ENCODE peak calls at places on chromosome 13, in nine cellular contexts. P is endodermal cell, L is GM23248, Y is endothelial cell of umbilical vein, S is breast epithelium, Z is cardiac muscle cell, R is choroid plexus epithelial cell, M is tibial nerve, E is dorsolateral prefrontal cortex. D is an unnamed sample.

GRCh38 chr13:109744512-109745051 is 41.8 kb downstream of the IRS2 start:
- DNase-seq in P (peak), L (no peak), Y (no peak), S (no peak), Z (no peak), R (peak), M (no peak), E (no peak), D (no peak)

GRCh38 chr13:71525004-71525403 is 342.0 kb downstream of the DACH1 start:
- DNase-seq in P (no peak), L (no peak), Y (no peak), S (no peak), Z (no peak), R (no peak), M (no peak), E (no peak), D (no peak)

GRCh38 chr13:71785361-71785760 is 81.6 kb downstream of the DACH1 start:
- DNase-seq in P (no peak), L (no peak), Y (no peak), S (no peak), Z (no peak), R (no peak), M (no peak), E (no peak), D (no peak)

GRCh38 chr13:31409678-31410356 is 210.0 kb downstream of the B3GLCT start:
- DNase-seq in P (no peak), L (peak), Y (no peak), S (no peak), Z (no peak), R (peak), M (no peak), E (no peak), D (no peak)

GRCh38 chr13:29458419-29458818 is 137.1 kb downstream of the SLC7A1 start:
- DNase-seq in P (no peak), L (no peak), Y (no peak), S (no peak), Z (no peak), R (no peak), M (no peak), E (no peak), D (no peak)

GRCh38 chr13:44068169-44068568 is 188.5 kb downstream of the LACC1 start:
- DNase-seq in P (no peak), L (peak), Y (no peak), S (no peak), Z (no peak), R (no peak), M (no peak), E (no peak), D (no peak)

GRCh38 chr13:52405369-52405766 is 604 bp downstream of the THSD1 start:
- DNase-seq in P (peak), L (peak), Y (peak), S (no peak), Z (no peak), R (no peak), M (no peak), E (no peak), D (no peak)

GRCh38 chr13:44267966-44268365 is 105.7 kb upstream of the SERP2 start:
- DNase-seq in P (no peak), L (peak), Y (no peak), S (no peak), Z (no peak), R (peak), M (no peak), E (no peak), D (no peak)

GRCh38 chr13:98889419-98890079 is 88.3 kb downstream of the DOCK9 start:
- DNase-seq in P (no peak), L (no peak), Y (no peak), S (no peak), Z (no peak), R (no peak), M (no peak), E (no peak), D (no peak)

GRCh38 chr13:36126496-36126895 is 4.7 kb downstream of the DCLK1 start:
- DNase-seq in P (no peak), L (no peak), Y (no peak), S (no peak), Z (no peak), R (no peak), M (no peak), E (no peak), D (no peak)

GRCh38 chr13:48859168-48860105 is 116.3 kb upstream of the FNDC3A start:
- DNase-seq in P (peak), L (no peak), Y (no peak), S (no peak), Z (no peak), R (no peak), M (no peak), E (no peak), D (no peak)

GRCh38 chr13:33544308-33544707 is 258.8 kb upstream of the STARD13 start:
- DNase-seq in P (no peak), L (no peak), Y (no peak), S (no peak), Z (no peak), R (no peak), M (no peak), E (no peak), D (no peak)

GRCh38 chr13:101424381-101425155 is 8.3 kb upstream of the NALCN start:
- DNase-seq in P (no peak), L (peak), Y (peak), S (peak), Z (no peak), R (peak), M (no peak), E (no peak), D (no peak)

GRCh38 chr13:71634605-71635443 is 232.2 kb downstream of the DACH1 start:
- DNase-seq in P (no peak), L (no peak), Y (no peak), S (no peak), Z (no peak), R (peak), M (no peak), E (no peak), D (no peak)

GRCh38 chr13:45092668-45093067 is 27.6 kb upstream of the GTF2F2 start:
- DNase-seq in P (no peak), L (peak), Y (no peak), S (no peak), Z (no peak), R (no peak), M (no peak), E (no peak), D (no peak)

GRCh38 chr13:51814825-51815650 is 11.1 kb upstream of the DHRS12 start:
- DNase-seq in P (peak), L (peak), Y (peak), S (peak), Z (peak), R (peak), M (peak), E (no peak), D (no peak)

GRCh38 chr13:79457948-79458347 is 23.0 kb upstream of the NDFIP2 start:
- DNase-seq in P (no peak), L (peak), Y (peak), S (no peak), Z (no peak), R (peak), M (no peak), E (no peak), D (no peak)

GRCh38 chr13:26220575-26220974 is 1.5 kb downstream of the RNF6 start:
- DNase-seq in P (no peak), L (peak), Y (peak), S (no peak), Z (no peak), R (peak), M (no peak), E (no peak), D (no peak)

GRCh38 chr13:97975851-97976550 is 22.5 kb downstream of the IPO5 start:
- DNase-seq in P (peak), L (peak), Y (peak), S (peak), Z (peak), R (peak), M (peak), E (peak), D (peak)

GRCh38 chr13:30125422-30126073 is 181.8 kb downstream of the KATNAL1 start:
- DNase-seq in P (no peak), L (peak), Y (no peak), S (peak), Z (no peak), R (peak), M (no peak), E (no peak), D (no peak)

GRCh38 chr13:99385161-99385560 is 78.0 kb upstream of the GPR183 start:
- DNase-seq in P (peak), L (no peak), Y (no peak), S (no peak), Z (no peak), R (no peak), M (no peak), E (no peak), D (no peak)

GRCh38 chr13:63041640-63042414 is 1626.2 kb upstream of the PCDH20 start:
- DNase-seq in P (no peak), L (no peak), Y (no peak), S (no peak), Z (no peak), R (peak), M (no peak), E (no peak), D (no peak)

GRCh38 chr13:32059511-32059984 is 28.0 kb downstream of the FRY start:
- DNase-seq in P (no peak), L (no peak), Y (no peak), S (no peak), Z (no peak), R (no peak), M (no peak), E (no peak), D (no peak)

GRCh38 chr13:112887151-112887550 is 81.9 kb upstream of the MCF2L start:
- DNase-seq in P (no peak), L (no peak), Y (no peak), S (no peak), Z (no peak), R (no peak), M (no peak), E (no peak), D (no peak)

GRCh38 chr13:61777281-61777680 is 361.6 kb upstream of the PCDH20 start:
- DNase-seq in P (peak), L (no peak), Y (no peak), S (no peak), Z (no peak), R (peak), M (no peak), E (no peak), D (no peak)

GRCh38 chr13:72180253-72180952 is 313.4 kb upstream of the DACH1 start:
- DNase-seq in P (peak), L (no peak), Y (no peak), S (no peak), Z (no peak), R (peak), M (no peak), E (no peak), D (no peak)

GRCh38 chr13:93254775-93255174 is 28.2 kb downstream of the GPC6 start:
- DNase-seq in P (no peak), L (no peak), Y (no peak), S (no peak), Z (no peak), R (no peak), M (no peak), E (no peak), D (no peak)

GRCh38 chr13:25095862-25096453 is at the start of gene PABPC3:
- DNase-seq in P (no peak), L (no peak), Y (no peak), S (no peak), Z (no peak), R (no peak), M (no peak), E (no peak), D (no peak)

GRCh38 chr13:31105020-31105800 is 56.5 kb downstream of the HSPH1 start:
- DNase-seq in P (peak), L (peak), Y (no peak), S (no peak), Z (no peak), R (peak), M (no peak), E (no peak), D (no peak)

GRCh38 chr13:86591862-86592261 is 792.6 kb upstream of the SLITRK6 start:
- DNase-seq in P (no peak), L (peak), Y (no peak), S (no peak), Z (no peak), R (peak), M (no peak), E (no peak), D (no peak)

GRCh38 chr13:41064493-41064892 is 3.2 kb downstream of the WBP4 start:
- DNase-seq in P (no peak), L (peak), Y (peak), S (no peak), Z (no peak), R (peak), M (no peak), E (no peak), D (no peak)
- H3K4me3 ChIP-seq in P (no peak), L (peak), Y (peak), S (no peak), Z (no peak), R (no peak), M (no peak), E (no peak), D (no peak)

DNA sequence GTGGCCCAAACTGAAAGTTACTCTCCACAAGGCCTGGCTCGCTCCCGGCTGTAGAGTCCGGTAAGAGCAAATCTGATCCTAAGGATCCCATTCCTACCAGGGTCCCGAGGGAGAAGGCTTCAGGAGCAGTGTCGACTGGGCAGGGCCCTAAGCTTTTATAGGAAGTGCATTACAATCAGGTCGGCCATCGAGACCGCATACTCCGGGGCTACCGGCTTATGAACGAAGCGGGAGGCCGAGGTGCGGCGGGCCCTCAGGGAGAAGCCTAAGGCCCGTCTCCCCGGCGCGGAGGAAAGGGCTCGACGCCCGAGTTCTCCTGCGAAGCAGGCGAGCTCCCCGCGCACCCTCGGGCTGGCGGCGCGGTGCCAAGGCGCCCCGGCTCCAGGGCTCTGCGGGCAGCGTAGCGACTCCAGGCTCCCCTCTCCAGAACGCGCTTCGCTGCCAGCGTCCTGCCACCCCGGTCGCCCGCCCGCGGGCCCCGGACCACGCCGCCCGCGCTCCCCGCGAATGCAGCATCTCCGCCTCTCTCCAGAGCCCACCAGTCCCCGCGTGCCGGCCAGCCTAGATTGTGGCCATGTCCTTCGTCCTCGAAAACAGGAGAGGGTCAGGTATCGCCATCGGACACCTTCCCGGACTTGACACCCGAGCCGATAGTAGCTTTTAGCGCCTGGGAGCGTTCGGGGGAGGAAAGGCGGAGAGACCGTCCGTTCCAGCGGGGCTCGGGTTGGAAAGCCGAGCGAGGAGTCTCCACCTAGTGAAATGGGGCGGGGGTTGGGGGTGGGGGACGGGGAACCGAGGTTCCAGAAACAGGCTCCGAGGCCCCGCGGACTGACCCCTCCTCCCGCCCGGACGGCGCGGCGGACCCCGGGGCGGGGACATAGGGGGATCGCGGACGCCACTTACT is 1.3 kb downstream of the EFNB2 start:
- DNase-seq in P (peak), L (peak), Y (peak), S (no peak), Z (peak), R (peak), M (no peak), E (no peak), D (peak)
- H3K4me3 ChIP-seq in P (peak), L (peak), Y (peak), S (peak), Z (peak), R (peak), M (peak), E (peak), D (peak)

GRCh38 chr13:38180100-38180499 is 169.6 kb upstream of the UFM1 start:
- DNase-seq in P (no peak), L (peak), Y (no peak), S (no peak), Z (no peak), R (peak), M (no peak), E (no peak), D (no peak)

GRCh38 chr13:38176664-38177063 is 173.0 kb upstream of the UFM1 start:
- DNase-seq in P (no peak), L (no peak), Y (no peak), S (no peak), Z (no peak), R (no peak), M (no peak), E (no peak), D (no peak)

DNA sequence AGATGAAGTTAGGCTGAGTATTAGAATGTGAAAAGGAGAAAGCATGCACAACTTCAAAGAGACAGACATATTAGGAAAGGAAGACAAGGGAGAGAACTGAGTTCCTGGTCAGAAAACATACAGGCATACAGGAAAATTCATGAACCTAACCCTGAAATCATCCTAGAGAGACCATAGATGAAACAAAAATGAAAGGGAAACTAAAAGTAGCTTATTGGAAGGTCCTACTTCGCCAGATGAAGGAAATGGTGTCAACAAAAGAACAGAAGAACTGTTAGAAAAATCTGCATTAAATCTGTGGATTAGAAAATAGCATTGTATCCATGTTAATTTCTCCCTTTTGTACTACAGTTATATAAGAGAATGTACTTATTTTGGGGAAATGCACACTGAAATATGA is 169.0 kb upstream of the UFM1 start:
- DNase-seq in P (no peak), L (peak), Y (no peak), S (no peak), Z (no peak), R (peak), M (no peak), E (no peak), D (no peak)
- H3K4me3 ChIP-seq in P (no peak), L (peak), Y (no peak), S (no peak), Z (no peak), R (no peak), M (no peak), E (no peak), D (no peak)

DNA sequence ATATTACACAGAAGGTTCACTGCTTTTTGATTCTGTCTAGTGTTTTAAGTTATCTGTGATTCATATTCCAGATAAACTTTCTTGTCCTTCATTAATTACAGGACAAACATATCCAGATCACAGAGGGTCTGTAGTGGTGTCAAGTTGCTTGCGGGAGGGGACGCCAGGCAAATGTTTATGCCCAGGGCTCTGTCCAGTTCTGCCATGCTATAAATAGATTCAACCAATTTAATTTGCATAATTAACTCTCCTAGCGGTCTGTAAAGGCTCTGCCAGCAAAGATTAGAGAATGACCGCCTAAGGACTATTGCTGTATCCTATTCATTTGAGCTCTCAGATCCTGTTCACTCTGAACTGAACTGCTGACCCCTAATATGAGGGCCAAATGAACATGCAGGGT is 59.7 kb upstream of the TRPC4 start:
- DNase-seq in P (no peak), L (no peak), Y (no peak), S (no peak), Z (peak), R (no peak), M (no peak), E (no peak), D (no peak)
- H3K4me3 ChIP-seq in P (no peak), L (no peak), Y (no peak), S (no peak), Z (no peak), R (no peak), M (no peak), E (no peak), D (no peak)

GRCh38 chr13:74573654-74574053 is 439.4 kb upstream of the KLF12 start:
- DNase-seq in P (peak), L (no peak), Y (no peak), S (no peak), Z (peak), R (no peak), M (no peak), E (no peak), D (no peak)

GRCh38 chr13:74574964-74575728 is 440.9 kb upstream of the KLF12 start:
- DNase-seq in P (peak), L (no peak), Y (no peak), S (no peak), Z (no peak), R (no peak), M (no peak), E (no peak), D (no peak)

GRCh38 chr13:74571811-74572210 is 437.6 kb upstream of the KLF12 start:
- DNase-seq in P (no peak), L (no peak), Y (no peak), S (no peak), Z (no peak), R (no peak), M (no peak), E (no peak), D (no peak)

GRCh38 chr13:74575729-74576125 is 441.5 kb upstream of the KLF12 start:
- DNase-seq in P (peak), L (peak), Y (peak), S (no peak), Z (peak), R (peak), M (peak), E (peak), D (peak)

DNA sequence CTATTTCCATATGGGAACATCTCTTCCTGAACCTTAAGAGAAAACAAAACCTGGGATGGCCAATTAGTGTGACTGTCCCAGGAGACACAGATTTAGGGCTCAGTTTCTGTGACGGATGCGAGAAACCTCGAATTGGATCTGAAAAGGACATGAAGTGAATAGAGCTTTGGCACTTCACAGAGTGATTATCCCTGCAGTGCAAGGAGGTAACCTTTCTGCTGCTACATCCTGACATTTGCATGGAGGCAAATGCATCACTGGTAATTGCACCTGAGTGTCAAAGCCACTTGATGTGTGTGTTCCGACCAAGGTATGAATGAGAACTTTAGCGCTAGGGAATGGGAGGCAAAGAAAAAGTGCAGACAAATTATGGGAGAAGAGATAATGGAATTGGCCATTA is 442.3 kb upstream of the KLF12 start:
- DNase-seq in P (no peak), L (no peak), Y (no peak), S (no peak), Z (no peak), R (no peak), M (no peak), E (no peak), D (no peak)
- H3K4me3 ChIP-seq in P (peak), L (no peak), Y (no peak), S (no peak), Z (no peak), R (no peak), M (no peak), E (peak), D (peak)

DNA sequence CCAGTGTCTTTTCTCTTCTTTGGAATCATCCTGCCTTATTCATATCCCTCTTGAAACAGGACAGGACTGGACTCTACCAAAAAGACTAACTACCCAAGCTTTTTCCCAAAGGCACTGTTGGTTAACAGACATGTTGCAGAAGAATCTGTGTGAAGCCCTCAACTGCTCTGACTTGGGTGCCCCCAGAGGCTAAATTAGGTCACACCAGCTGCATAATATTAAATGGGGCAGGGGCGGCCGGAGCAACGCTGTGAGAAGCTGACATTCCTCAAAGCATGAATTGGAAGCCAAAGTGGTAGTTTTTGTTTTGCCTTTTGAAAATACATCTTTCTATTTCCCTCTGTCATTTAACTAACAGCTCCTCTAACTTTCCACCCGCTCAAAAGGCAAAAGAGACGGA is 185.9 kb downstream of the LHFPL6 start:
- DNase-seq in P (peak), L (peak), Y (no peak), S (no peak), Z (peak), R (no peak), M (no peak), E (no peak), D (no peak)
- H3K4me3 ChIP-seq in P (peak), L (peak), Y (no peak), S (no peak), Z (no peak), R (no peak), M (peak), E (peak), D (no peak)

GRCh38 chr13:46386426-46386995 is 541 bp downstream of the RUBCNL start:
- DNase-seq in P (no peak), L (peak), Y (no peak), S (no peak), Z (peak), R (no peak), M (no peak), E (no peak), D (no peak)
- H3K4me3 ChIP-seq in P (peak), L (peak), Y (no peak), S (peak), Z (peak), R (no peak), M (peak), E (peak), D (peak)